ENCODE peak calls at places on chromosome 18, in four cellular contexts. M is HCT116, X is EL, Q is GM12891. H is an unnamed sample.

GRCh38 chr18:66013976-66014375 is 263.2 kb downstream of the CDH7 start:
- DNase-seq in M (no peak), X (no peak), Q (no peak), H (no peak)

GRCh38 chr18:36711813-36712444 is 116.9 kb downstream of the TPGS2 start:
- DNase-seq in M (peak), X (peak), Q (no peak), H (no peak)

GRCh38 chr18:38367473-38367872 is 801.9 kb upstream of the CELF4 start:
- DNase-seq in M (no peak), X (no peak), Q (no peak), H (no peak)

GRCh38 chr18:2515408-2515807 is 55.9 kb downstream of the METTL4 start:
- DNase-seq in M (peak), X (peak), Q (no peak), H (no peak)

GRCh38 chr18:40577255-40577654 is 1377.8 kb upstream of the PIK3C3 start:
- DNase-seq in M (no peak), X (no peak), Q (no peak), H (no peak)

GRCh38 chr18:58213445-58213844 is 169.4 kb downstream of the NEDD4L start:
- DNase-seq in M (no peak), X (peak), Q (no peak), H (no peak)

GRCh38 chr18:36078751-36079529 is 11.6 kb upstream of the RPRD1A start:
- DNase-seq in M (no peak), X (peak), Q (no peak), H (no peak)

GRCh38 chr18:35582899-35583558 is 1.5 kb downstream of the GALNT1 start:
- DNase-seq in M (no peak), X (peak), Q (no peak), H (no peak)

GRCh38 chr18:61703508-61703907 is 189.3 kb downstream of the RNF152 start:
- DNase-seq in M (no peak), X (no peak), Q (no peak), H (no peak)

H was measured in GM12892.